ENCODE peak calls at places on chromosomes 11 and 22, in nine cellular contexts. O, K, M, U, I, J, T, P and H are unnamed samples.

GRCh38 chr11:74169736-74170458 is 905 bp downstream of the C2CD3 start:
- DNase-seq in I (no peak), P (no peak), T (no peak), U (no peak), M (no peak), K (no peak), O (no peak), J (no peak), H (no peak)

GRCh38 chr22:37843746-37844089 is 416 bp downstream of the ANKRD54 start:
- DNase-seq in P (peak; percentile 16), M (peak; percentile 74), U (peak; percentile 59), T (no peak), I (no peak), J (peak; percentile 94), O (no peak), K (no peak), H (peak; percentile 51)

GRCh38 chr11:118834428-118835028 is 43.6 kb upstream of the DDX6 start:
- DNase-seq in M (no peak), K (no peak), J (no peak), I (no peak), T (no peak), U (no peak), P (no peak), O (no peak), H (no peak)

GRCh38 chr22:36644333-36644757 is 59.2 kb downstream of the CACNG2 start:
- DNase-seq in K (peak; percentile 51), M (no peak), P (peak; percentile 15), T (peak; percentile 45), I (no peak), J (no peak), O (no peak), U (no peak), H (no peak)

GRCh38 chr22:27045103-27045940 is 387.9 kb downstream of the MIAT start:
- DNase-seq in K (no peak), P (no peak), T (no peak), I (no peak), U (no peak), O (no peak), J (no peak), M (no peak), H (no peak)

GRCh38 chr11:5690216-5690615 is 626 bp downstream of the TRIM22 start:
- DNase-seq in J (no peak), P (no peak), K (no peak), M (no peak), O (no peak), T (no peak), U (no peak), I (no peak), H (no peak)

GRCh38 chr11:38252620-38253019 is 1654.6 kb upstream of the RAG2 start:
- DNase-seq in K (no peak), I (no peak), P (no peak), U (no peak), T (no peak), O (no peak), M (no peak), J (no peak), H (no peak)

GRCh38 chr11:91749231-91749630 is 475.4 kb upstream of the FAT3 start:
- DNase-seq in M (no peak), J (no peak), U (no peak), O (no peak), K (no peak), T (no peak), I (no peak), P (no peak), H (no peak)

GRCh38 chr11:72741429-72741833 is 10.8 kb downstream of the ARAP1 start:
- DNase-seq in P (no peak), U (peak; percentile 52), K (peak; percentile 56), I (no peak), J (peak; percentile 88), M (no peak), T (no peak), O (no peak), H (no peak)

GRCh38 chr22:42747701-42748513 is 27.2 kb upstream of the A4GALT start:
- DNase-seq in T (no peak), K (peak; percentile 74), O (no peak), J (no peak), U (no peak), M (no peak), I (no peak), P (no peak), H (no peak)

GRCh38 chr11:12066056-12066798 is 44.2 kb upstream of the MICAL2 start:
- DNase-seq in J (no peak), I (no peak), M (peak; percentile 72), T (peak; percentile 93), O (peak; percentile 76), K (peak; percentile 94), P (peak; percentile 79), U (peak; percentile 38), H (no peak)

GRCh38 chr11:111059726-111060125 is 185.8 kb upstream of the POU2AF2 start:
- DNase-seq in J (no peak), I (no peak), K (no peak), U (no peak), T (no peak), P (no peak), M (no peak), O (no peak), H (no peak)

GRCh38 chr22:48135641-48136040 is 1373.2 kb downstream of the TBC1D22A start:
- DNase-seq in U (no peak), J (no peak), O (no peak), I (no peak), P (no peak), M (no peak), T (no peak), K (no peak), H (no peak)

GRCh38 chr11:132960273-132960672 is 572.0 kb downstream of the OPCML start:
- DNase-seq in M (no peak), U (no peak), K (no peak), I (no peak), P (no peak), O (no peak), J (no peak), T (no peak), H (no peak)

GRCh38 chr11:64207247-64208085 is 945 bp downstream of the FERMT3 start:
- DNase-seq in T (no peak), I (no peak), P (no peak), O (no peak), M (peak; percentile 85), K (no peak), U (peak; percentile 74), J (peak; percentile 96), H (peak; percentile 97)

GRCh38 chr11:60952742-60953170 is 780 bp upstream of the SLC15A3 start:
- DNase-seq in T (no peak), O (no peak), K (no peak), U (no peak), P (no peak), I (no peak), J (no peak), M (no peak), H (no peak)
- TF ChIP-seq POLR2A in T (no peak), O (no peak), K (no peak), U (no peak), P (no peak), I (no peak), J (no peak), M (no peak), H (peak; percentile 43)

GRCh38 chr11:77473801-77474508 is at the start of gene PAK1:
- DNase-seq in T (peak; percentile 86), U (peak; percentile 96), O (peak; percentile 89), P (peak; percentile 80), K (peak; percentile 54), M (peak; percentile 93), J (peak; percentile 94), I (peak; percentile 75), H (peak; percentile 73)
- TF ChIP-seq POLR2AphosphoS5 in T (peak; percentile 37), U (no peak), O (no peak), P (peak; percentile 50), K (no peak), M (peak; percentile 20), J (peak; percentile 73), I (no peak), H (peak; percentile 18)

GRCh38 chr22:29073618-29074275 is 912 bp downstream of the KREMEN1 start:
- DNase-seq in J (peak; percentile 87), M (no peak), U (peak; percentile 60), T (no peak), I (no peak), P (peak; percentile 50), O (peak; percentile 85), K (peak; percentile 54), H (no peak)

GRCh38 chr22:29074276-29074625 is 1.4 kb downstream of the KREMEN1 start:
- DNase-seq in O (no peak), P (no peak), U (no peak), J (no peak), K (no peak), M (no peak), T (no peak), I (no peak), H (no peak)

GRCh38 chr22:29072193-29072978 is 449 bp upstream of the KREMEN1 start:
- DNase-seq in O (peak; percentile 88), J (peak; percentile 95), U (peak; percentile 97), T (peak; percentile 89), I (peak; percentile 89), P (peak; percentile 96), K (peak; percentile 89), M (peak; percentile 90), H (peak; percentile 91)

GRCh38 chr22:29071261-29072045 is 1.4 kb upstream of the KREMEN1 start:
- DNase-seq in P (peak; percentile 80), O (peak; percentile 86), K (peak; percentile 71), I (peak; percentile 43), M (peak; percentile 75), J (peak; percentile 84), U (peak; percentile 75), T (no peak), H (no peak)

DNA sequence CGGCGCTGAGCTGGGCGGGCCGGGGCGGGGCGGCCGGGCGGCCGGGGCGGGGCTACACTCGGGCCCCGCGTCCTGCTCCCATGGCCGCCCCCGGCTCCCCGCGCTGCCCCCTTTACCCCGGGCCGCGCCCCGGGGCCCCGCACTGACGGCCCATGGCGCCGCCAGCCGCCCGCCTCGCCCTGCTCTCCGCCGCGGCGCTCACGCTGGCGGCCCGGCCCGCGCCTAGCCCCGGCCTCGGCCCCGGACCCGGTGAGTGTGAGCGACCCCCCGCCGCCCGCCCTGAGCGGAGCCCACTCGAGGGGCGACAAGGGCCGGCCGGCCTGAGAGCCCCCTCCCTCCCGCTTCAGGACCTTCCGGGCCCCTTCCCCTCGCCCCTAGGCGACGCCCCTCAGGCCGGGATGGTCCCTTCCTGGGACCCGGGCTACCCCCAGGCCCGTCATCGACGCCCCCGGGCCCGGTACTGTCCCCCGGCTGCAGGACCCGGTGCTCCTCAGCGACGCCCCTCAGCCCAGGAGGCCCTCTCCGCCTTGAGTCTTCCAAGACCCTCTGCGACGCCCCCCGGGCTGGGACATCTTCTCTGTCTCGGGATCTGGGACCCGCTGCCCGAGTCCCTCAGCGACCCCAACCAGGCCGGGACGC is at the start of gene KREMEN1:
- DNase-seq in K (no peak), O (no peak), T (no peak), J (peak; percentile 87), U (peak; percentile 26), I (no peak), P (no peak), M (no peak), H (no peak)
- TF ChIP-seq POLR2A in K (no peak), O (peak; percentile 25), T (peak; percentile 14), J (no peak), U (no peak), I (no peak), P (no peak), M (no peak), H (no peak)

DNA sequence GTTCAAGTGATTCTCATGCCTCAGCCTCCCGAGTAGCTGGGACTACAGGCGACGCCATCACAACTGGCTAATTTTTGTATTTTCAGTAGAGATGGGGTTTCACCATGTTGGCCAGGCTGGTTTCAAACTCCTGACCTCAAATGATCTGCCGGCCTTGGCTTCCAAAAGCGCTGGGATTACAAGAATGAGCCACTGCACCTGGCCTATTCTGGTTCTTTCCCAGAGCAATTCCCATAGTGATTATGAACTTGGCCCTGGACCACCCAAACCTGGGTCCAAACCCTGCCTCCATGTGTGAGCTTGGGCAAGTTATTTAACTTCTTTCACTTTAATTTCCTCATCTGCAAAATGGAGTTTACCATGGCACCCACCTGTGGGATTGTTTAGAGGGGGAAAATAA is 61.5 kb upstream of the HEPHL1 start:
- DNase-seq in P (no peak), K (no peak), U (no peak), T (no peak), I (no peak), M (no peak), O (no peak), J (no peak), H (no peak)
- TF ChIP-seq POLR2AphosphoS5 in P (no peak), K (no peak), U (no peak), T (no peak), I (no peak), M (no peak), O (no peak), J (no peak), H (no peak)